ENCODE peak calls at places on chromosomes 11 and 22, in ten cellular contexts. H is amniotic stem cell; B is gastrocnemius medialis; E is activated CD4-positive, CD25-positive, alpha-beta regulatory T cell treated with anti-CD3 and anti-CD28 coated beads, Interleukin-2, amount 50 U/mL, for 72 hours; L is immature natural killer cell; G is smooth muscle cell of the brain vasculature; F is lung; Y is pulmonary artery endothelial cell; D is hippocampal formation; N is globus pallidus. O is an unnamed sample.

GRCh38 chr22:19175026-19175601 is 3.4 kb downstream of the SLC25A1 start:
- DNase-seq in L (no peak), N (no peak), F (no peak), D (no peak), H (no peak), B (no peak), Y (no peak), G (no peak), E (no peak), O (no peak)

GRCh38 chr11:124800226-124800929 is at the start of gene MSANTD2:
- DNase-seq in B (peak; percentile 60), L (peak; percentile 86), D (peak; percentile 85), N (peak; percentile 87), Y (no peak), E (peak; percentile 86), G (peak; percentile 60), F (peak; percentile 81), H (peak; percentile 53), O (peak; percentile 81)

GRCh38 chr11:85170184-85170583 is 457.0 kb downstream of the DLG2 start:
- DNase-seq in B (no peak), H (no peak), E (no peak), G (peak; percentile 17), D (no peak), Y (no peak), F (no peak), N (no peak), L (no peak), O (no peak)

GRCh38 chr22:28375761-28376534 is 303.7 kb downstream of the TTC28 start:
- DNase-seq in E (no peak), F (no peak), N (no peak), H (no peak), Y (no peak), B (no peak), L (no peak), G (no peak), D (no peak), O (peak; percentile 66)

GRCh38 chr11:87180743-87181142 is 143.0 kb downstream of the TMEM135 start:
- DNase-seq in D (no peak), E (no peak), G (no peak), Y (no peak), L (no peak), F (no peak), N (no peak), H (peak; percentile 12), B (no peak), O (no peak)

GRCh38 chr11:71112990-71113389 is 139.4 kb downstream of the SHANK2 start:
- DNase-seq in B (no peak), Y (no peak), E (no peak), H (no peak), D (no peak), G (no peak), N (no peak), L (no peak), F (no peak), O (no peak)

GRCh38 chr22:29041408-29041807 is 20.2 kb downstream of the C22orf31 start:
- DNase-seq in D (peak; percentile 34), H (no peak), B (no peak), Y (no peak), E (no peak), N (peak; percentile 52), F (peak; percentile 36), L (no peak), G (no peak), O (peak; percentile 77)

GRCh38 chr11:17473071-17473744 is 3.4 kb downstream of the ABCC8 start:
- DNase-seq in Y (no peak), D (peak; percentile 7), B (no peak), N (no peak), H (no peak), L (no peak), E (no peak), G (no peak), F (no peak), O (no peak)

GRCh38 chr22:21599053-21599893 is 30.5 kb downstream of the YDJC start:
- DNase-seq in B (no peak), Y (no peak), H (no peak), G (no peak), L (no peak), N (no peak), D (no peak), F (no peak), E (no peak), O (no peak)

GRCh38 chr11:35709386-35709785 is 46.8 kb downstream of the TRIM44 start:
- DNase-seq in Y (no peak), E (no peak), L (no peak), B (no peak), D (no peak), F (no peak), H (no peak), N (no peak), G (no peak), O (peak; percentile 16)

GRCh38 chr22:23536821-23537345 is 43.2 kb downstream of the IGLL1 start:
- DNase-seq in F (no peak), Y (no peak), G (no peak), E (no peak), D (no peak), N (no peak), L (no peak), H (no peak), B (no peak), O (no peak)

GRCh38 chr22:44362249-44363040 is 49.7 kb upstream of the SHISAL1 start:
- DNase-seq in E (no peak), D (no peak), L (no peak), G (no peak), N (no peak), Y (no peak), F (no peak), B (no peak), H (no peak), O (no peak)

GRCh38 chr22:40009953-40010751 is 15.4 kb downstream of the FAM83F start:
- DNase-seq in D (no peak), N (no peak), Y (no peak), B (no peak), H (no peak), G (no peak), E (no peak), L (no peak), F (no peak), O (no peak)

GRCh38 chr11:126537492-126537891 is 182.0 kb downstream of the ST3GAL4 start:
- DNase-seq in B (no peak), H (no peak), E (no peak), D (no peak), Y (no peak), N (no peak), L (no peak), F (no peak), G (no peak), O (no peak)

GRCh38 chr11:112795142-112795815 is 165.9 kb upstream of the NCAM1 start:
- DNase-seq in Y (no peak), E (no peak), N (no peak), D (no peak), B (peak; percentile 64), G (no peak), F (no peak), H (no peak), L (peak; percentile 21), O (peak; percentile 44)

GRCh38 chr11:59157433-59157832 is 14.5 kb upstream of the DTX4 start:
- DNase-seq in F (no peak), H (no peak), G (no peak), D (no peak), B (no peak), N (no peak), E (no peak), L (no peak), Y (no peak), O (no peak)

GRCh38 chr22:47065756-47066615 is 303.5 kb downstream of the TBC1D22A start:
- DNase-seq in F (no peak), Y (peak; percentile 39), L (no peak), N (no peak), G (no peak), B (no peak), E (no peak), H (no peak), D (no peak), O (no peak)

GRCh38 chr11:79054636-79055035 is 386.2 kb downstream of the TENM4 start:
- DNase-seq in D (no peak), H (no peak), G (peak; percentile 20), E (no peak), N (no peak), B (no peak), F (no peak), Y (no peak), L (no peak), O (no peak)

GRCh38 chr22:33579448-33580093 is 340.7 kb downstream of the LARGE1 start:
- DNase-seq in L (peak; percentile 23), G (peak; percentile 12), N (peak; percentile 47), F (peak; percentile 54), B (peak; percentile 34), Y (no peak), D (no peak), H (peak; percentile 3), E (no peak), O (no peak)

GRCh38 chr11:65353900-65354264 is 669 bp upstream of the TIGD3 start:
- DNase-seq in D (peak; percentile 73), Y (no peak), F (no peak), G (no peak), E (no peak), B (no peak), N (no peak), H (no peak), L (no peak), O (no peak)

GRCh38 chr22:46088541-46089311 is 61.6 kb upstream of the PPARA start:
- DNase-seq in D (no peak), L (no peak), Y (peak; percentile 55), F (no peak), E (no peak), G (no peak), N (peak; percentile 64), B (peak; percentile 87), H (peak; percentile 64), O (no peak)

GRCh38 chr22:46791201-46791731 is 28.8 kb downstream of the TBC1D22A start:
- DNase-seq in N (peak; percentile 61), Y (no peak), E (peak; percentile 67), F (no peak), D (peak; percentile 12), L (peak; percentile 90), G (no peak), B (peak; percentile 27), H (no peak), O (no peak)

GRCh38 chr22:17742528-17742902 is 31.8 kb downstream of the BID start:
- DNase-seq in D (peak; percentile 32), E (peak; percentile 76), N (peak; percentile 40), G (peak; percentile 33), L (peak; percentile 56), Y (peak; percentile 27), F (peak; percentile 60), H (no peak), B (peak; percentile 68), O (peak; percentile 56)

GRCh38 chr11:73597340-73597955 is 464 bp downstream of the FAM168A start:
- DNase-seq in F (no peak), D (no peak), N (peak; percentile 14), E (no peak), G (no peak), H (no peak), Y (no peak), B (no peak), L (no peak), O (no peak)

GRCh38 chr11:13258855-13259254 is 18.7 kb upstream of the BMAL1 start:
- DNase-seq in N (no peak), H (no peak), Y (no peak), E (no peak), B (no peak), G (no peak), F (no peak), L (no peak), D (no peak), O (no peak)

GRCh38 chr11:74147199-74147929 is 23.4 kb downstream of the C2CD3 start:
- DNase-seq in Y (no peak), G (no peak), H (no peak), B (no peak), E (no peak), F (no peak), L (no peak), N (no peak), D (no peak), O (no peak)

GRCh38 chr11:122138759-122139594 is 23.0 kb upstream of the BLID start:
- DNase-seq in D (no peak), L (no peak), B (no peak), G (no peak), E (no peak), H (no peak), F (no peak), N (no peak), Y (no peak), O (no peak)

GRCh38 chr22:30286813-30287625 is 2.3 kb downstream of the CASTOR1 start:
- DNase-seq in N (no peak), F (peak; percentile 75), D (no peak), E (peak; percentile 93), L (peak; percentile 82), B (peak; percentile 45), H (no peak), G (no peak), Y (no peak), O (peak; percentile 66)